ENCODE peak calls at places on chromosome 2, in eight cellular contexts. W is mammary epithelial cell, N is HepG2, K is heart right ventricle, H is fibroblast of lung, M is Karpas-422, P is HCT116, D is neuronal stem cell. T is an unnamed sample.
A peak's percentile ranks its signal among the peaks of the same experiment; 100 is the strongest.

GRCh38 chr2:60861736-60862135 is 19.6 kb upstream of the REL start:
- DNase-seq in W (peak; percentile 38), N (no peak), K (no peak), H (no peak), M (no peak), P (no peak), D (no peak), T (no peak)

GRCh38 chr2:101704816-101705565 is 7.5 kb downstream of the MAP4K4 start:
- DNase-seq in W (no peak), N (no peak), K (no peak), H (peak; percentile 49), M (no peak), P (no peak), D (no peak), T (peak; percentile 89)

GRCh38 chr2:110934948-110935347 is 185.8 kb upstream of the BCL2L11 start:
- DNase-seq in W (no peak), N (no peak), K (no peak), H (no peak), M (no peak), P (no peak), D (no peak), T (no peak)

GRCh38 chr2:42794271-42795046 is 2.1 kb upstream of the HAAO start:
- DNase-seq in W (no peak), N (peak; percentile 86), K (no peak), H (peak; percentile 38), M (no peak), P (no peak), D (no peak), T (no peak)

GRCh38 chr2:96933528-96933927 is 52.9 kb downstream of the FAM178B start:
- DNase-seq in W (no peak), N (no peak), K (no peak), H (no peak), M (no peak), P (no peak), D (no peak), T (no peak)

GRCh38 chr2:38863061-38863695 is 12.6 kb downstream of the DHX57 start:
- DNase-seq in W (no peak), N (no peak), K (no peak), H (no peak), M (no peak), P (no peak), D (no peak), T (no peak)

GRCh38 chr2:215590353-215590752 is 154.5 kb upstream of the FN1 start:
- DNase-seq in W (no peak), N (peak; percentile 30), K (no peak), H (no peak), M (no peak), P (no peak), D (no peak), T (no peak)

GRCh38 chr2:71552356-71552755 is 99.0 kb downstream of the DYSF start:
- DNase-seq in W (no peak), N (no peak), K (no peak), H (no peak), M (no peak), P (no peak), D (no peak), T (no peak)

GRCh38 chr2:218029366-218030360 is 26.9 kb upstream of the TNS1 start:
- DNase-seq in W (no peak), N (no peak), K (no peak), H (no peak), M (no peak), P (no peak), D (no peak), T (no peak)

GRCh38 chr2:1553671-1554295 is 140.5 kb downstream of the TPO start:
- DNase-seq in W (peak; percentile 35), N (no peak), K (no peak), H (peak; percentile 91), M (no peak), P (peak; percentile 7), D (no peak), T (no peak)

GRCh38 chr2:133171396-133172004 is 396.8 kb downstream of the NCKAP5 start:
- DNase-seq in W (peak; percentile 53), N (peak; percentile 58), K (no peak), H (peak; percentile 79), M (peak; percentile 77), P (peak; percentile 48), D (peak; percentile 71), T (no peak)

GRCh38 chr2:150100834-150101233 is 386.6 kb downstream of the RND3 start:
- DNase-seq in W (no peak), N (no peak), K (no peak), H (no peak), M (no peak), P (no peak), D (no peak), T (no peak)

GRCh38 chr2:219314804-219315468 is 5.7 kb upstream of the PTPRN start:
- DNase-seq in W (no peak), N (no peak), K (no peak), H (peak; percentile 29), M (no peak), P (no peak), D (no peak), T (no peak)

GRCh38 chr2:237686659-237687136 is 59.3 kb downstream of the LRRFIP1 start:
- DNase-seq in W (no peak), N (peak; percentile 35), K (no peak), H (no peak), M (no peak), P (no peak), D (no peak), T (no peak)

GRCh38 chr2:45496869-45497268 is 114.2 kb downstream of the SRBD1 start:
- DNase-seq in W (no peak), N (no peak), K (no peak), H (no peak), M (no peak), P (no peak), D (no peak), T (no peak)

GRCh38 chr2:134717706-134718094 is 1.1 kb downstream of the TMEM163 start:
- DNase-seq in W (no peak), N (no peak), K (peak; percentile 11), H (no peak), M (no peak), P (no peak), D (peak; percentile 21), T (no peak)

GRCh38 chr2:48601349-48601748 is 16.3 kb upstream of the GTF2A1L start:
- DNase-seq in W (peak; percentile 9), N (peak; percentile 34), K (no peak), H (peak; percentile 25), M (peak; percentile 46), P (peak; percentile 41), D (no peak), T (no peak)

GRCh38 chr2:29074401-29074800 is at the start of gene PCARE:
- DNase-seq in W (no peak), N (no peak), K (no peak), H (no peak), M (no peak), P (no peak), D (no peak), T (no peak)

GRCh38 chr2:236117861-236118269 is 50.3 kb downstream of the GBX2 start:
- DNase-seq in W (no peak), N (peak; percentile 93), K (no peak), H (no peak), M (no peak), P (no peak), D (no peak), T (peak; percentile 46)
- H3K27me3 ChIP-seq in W (no peaks in the 10 kb centered on the region), N (no peaks in the 10 kb centered on the region), K (no peaks in the 10 kb centered on the region), H (no peaks in the 10 kb centered on the region), M (no peaks in the 10 kb centered on the region), P (no peaks in the 10 kb centered on the region), D (no peaks in the 10 kb centered on the region), T (no peaks in the 10 kb centered on the region)

GRCh38 chr2:10912796-10913445 is 1.2 kb downstream of the KCNF1 start:
- DNase-seq in W (no peak), N (no peak), K (no peak), H (no peak), M (no peak), P (no peak), D (no peak), T (no peak)
- H3K4me3 ChIP-seq in W (no peak overlapping the region), N (no peak overlapping the region), K (no peak overlapping the region), H (no peak overlapping the region), M (no peak overlapping the region), P (no peak overlapping the region), D (no peak overlapping the region), T (no peak overlapping the region)

GRCh38 chr2:55116966-55117365 is 66.7 kb upstream of the RTN4 start:
- DNase-seq in W (no peak), N (no peak), K (no peak), H (no peak), M (no peak), P (no peak), D (no peak), T (peak; percentile 58)

GRCh38 chr2:55123851-55124269 is 73.6 kb upstream of the RTN4 start:
- DNase-seq in W (no peak), N (no peak), K (no peak), H (no peak), M (peak; percentile 77), P (no peak), D (peak; percentile 80), T (no peak)

GRCh38 chr2:55119711-55120487 is 69.6 kb upstream of the RTN4 start:
- DNase-seq in W (no peak), N (no peak), K (no peak), H (peak; percentile 58), M (no peak), P (no peak), D (no peak), T (peak; percentile 97)

GRCh38 chr2:55118643-55119065 is 68.4 kb upstream of the RTN4 start:
- DNase-seq in W (no peak), N (no peak), K (no peak), H (no peak), M (peak; percentile 65), P (no peak), D (no peak), T (no peak)

DNA sequence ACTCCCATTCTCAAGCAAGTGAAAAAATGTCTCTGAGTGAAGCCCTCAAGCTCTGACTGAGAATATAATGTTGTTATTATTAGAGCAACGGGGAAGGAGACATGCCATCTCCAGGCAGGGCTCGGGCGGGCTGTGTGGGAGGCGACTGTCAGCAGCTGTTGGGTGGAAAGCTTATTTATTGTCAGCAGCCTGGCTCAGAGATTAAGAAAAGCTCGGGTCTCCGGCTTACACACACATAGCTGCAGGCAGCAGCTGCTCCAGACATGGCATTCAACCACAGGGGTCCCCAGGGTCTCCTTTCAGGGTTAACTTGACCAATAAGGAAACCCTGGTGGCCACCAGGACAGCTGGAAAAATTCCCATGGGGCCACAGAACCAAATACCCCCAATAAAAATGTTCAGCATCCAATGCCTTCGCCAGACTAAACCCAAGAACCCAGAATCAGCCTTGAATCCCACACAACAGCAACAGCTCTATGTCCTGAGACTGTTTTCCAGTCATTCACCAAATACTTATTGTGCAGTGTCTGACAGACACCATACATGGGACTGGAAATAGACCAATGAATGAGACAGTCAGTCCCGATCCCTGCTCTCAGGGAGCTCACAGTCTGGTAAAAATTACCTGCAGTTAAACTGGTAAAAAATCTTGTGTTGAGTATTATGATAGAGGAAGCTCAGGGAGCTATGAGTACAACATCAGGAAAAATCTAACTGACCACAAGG is 70.5 kb upstream of the RTN4 start:
- DNase-seq in W (no peak), N (no peak), K (peak; percentile 56), H (peak; percentile 51), M (no peak), P (no peak), D (no peak), T (peak; percentile 100)
- H3K4me1 ChIP-seq in W (peaks cover 3% of the 10 kb centered on the region), N (peaks cover 6% of the 10 kb centered on the region), K (peaks cover 18% of the 10 kb centered on the region), H (peaks cover 9% of the 10 kb centered on the region), M (peaks cover 73% of the 10 kb centered on the region), P (peaks cover 6% of the 10 kb centered on the region), D (peaks cover 30% of the 10 kb centered on the region), T (peaks cover 31% of the 10 kb centered on the region)

DNA sequence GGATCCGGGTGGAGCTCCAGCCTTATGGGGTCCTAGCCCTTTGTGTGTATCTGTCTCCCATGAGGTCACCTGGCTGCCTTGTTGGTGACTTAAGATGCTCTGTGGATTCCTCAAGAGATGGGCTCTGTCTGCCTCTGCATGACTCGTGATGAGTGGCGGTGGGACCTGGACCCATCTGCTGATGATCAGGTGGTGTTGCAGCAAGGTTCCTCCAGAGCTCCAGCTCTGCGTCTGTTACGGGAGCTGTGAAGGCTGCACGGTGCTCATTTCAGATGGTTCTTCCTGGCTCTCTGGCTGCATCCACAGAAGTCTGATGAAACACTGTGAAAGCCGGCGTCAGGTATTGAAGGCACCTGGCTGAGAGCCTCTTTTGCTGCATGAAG is 2.4 kb downstream of the AGAP1 start:
- DNase-seq in W (peak; percentile 23), N (no peak), K (no peak), H (no peak), M (no peak), P (no peak), D (no peak), T (no peak)
- H3K27me3 ChIP-seq in W (no peaks in the 10 kb centered on the region), N (no peaks in the 10 kb centered on the region), K (no peaks in the 10 kb centered on the region), H (no peaks in the 10 kb centered on the region), M (no peaks in the 10 kb centered on the region), P (no peaks in the 10 kb centered on the region), D (no peaks in the 10 kb centered on the region), T (no peaks in the 10 kb centered on the region)

T was measured in SJCRH30.